ENCODE peak calls at places on chromosomes 12 and 14, in five cellular contexts. A is HFFc6, H is H9, E is tibial nerve, X is neural crest cell. M is an unnamed sample.
A peak's percentile ranks its signal among the peaks of the same experiment; 100 is the strongest.

GRCh38 chr12:46404225-46404631 is 31.7 kb upstream of the SLC38A2 start:
- DNase-seq in A (peak; percentile 52), H (no peak), E (no peak), X (no peak), M (no peak)

GRCh38 chr12:27193106-27193505 is 51.0 kb upstream of the STK38L start:
- DNase-seq in A (peak; percentile 70), H (no peak), E (no peak), X (no peak), M (no peak)

GRCh38 chr12:9662488-9662887 is 7.0 kb upstream of the CLEC2D start:
- DNase-seq in A (no peak), H (no peak), E (no peak), X (no peak), M (no peak)

GRCh38 chr14:93136009-93136408 is 20.3 kb upstream of the ITPK1 start:
- DNase-seq in A (no peak), H (no peak), E (no peak), X (no peak), M (no peak)

GRCh38 chr12:11879306-11879705 is 191.4 kb upstream of the BCL2L14 start:
- DNase-seq in A (no peak), H (no peak), E (no peak), X (no peak), M (no peak)

GRCh38 chr12:9331218-9331626 is 123.0 kb upstream of the PZP start:
- DNase-seq in A (peak; percentile 43), H (peak; percentile 87), E (peak; percentile 46), X (peak; percentile 77), M (peak; percentile 65)

GRCh38 chr12:53219116-53219955 is 12.3 kb upstream of the ITGB7 start:
- DNase-seq in A (no peak), H (peak; percentile 29), E (no peak), X (no peak), M (peak; percentile 35)

GRCh38 chr12:58302487-58303011 is 361.2 kb downstream of the ATP23 start:
- DNase-seq in A (no peak), H (no peak), E (no peak), X (no peak), M (no peak)

GRCh38 chr12:69405466-69405865 is 45.9 kb downstream of the YEATS4 start:
- DNase-seq in A (peak; percentile 92), H (no peak), E (no peak), X (no peak), M (no peak)

GRCh38 chr14:42930058-42930457 is 1323.4 kb downstream of the LRFN5 start:
- DNase-seq in A (no peak), H (peak; percentile 31), E (no peak), X (no peak), M (no peak)

GRCh38 chr12:113559466-113559865 is 87.8 kb upstream of the LHX5 start:
- DNase-seq in A (no peak), H (no peak), E (no peak), X (no peak), M (no peak)

GRCh38 chr12:17588968-17589367 is 501.0 kb downstream of the RERGL start:
- DNase-seq in A (no peak), H (peak; percentile 64), E (no peak), X (peak; percentile 22), M (no peak)

GRCh38 chr12:9636807-9637206 is 29.1 kb upstream of the KLRB1 start:
- DNase-seq in A (no peak), H (no peak), E (no peak), X (no peak), M (no peak)

GRCh38 chr12:22974865-22975264 is 349.9 kb downstream of the ETNK1 start:
- DNase-seq in A (peak; percentile 68), H (no peak), E (no peak), X (no peak), M (no peak)

GRCh38 chr12:5648692-5649338 is 216.9 kb downstream of the NTF3 start:
- DNase-seq in A (peak; percentile 9), H (peak; percentile 80), E (no peak), X (no peak), M (no peak)
- TF ChIP-seq CTCF in A (peak; percentile 73), H (peak; percentile 80), E (peak; percentile 39), X (peak; percentile 83), M (no peak)

GRCh38 chr14:69877492-69877891 is 1.7 kb upstream of the SMOC1 start:
- DNase-seq in A (no peak), H (no peak), E (no peak), X (no peak), M (no peak)
- TF ChIP-seq CTCF in A (peak; percentile 71), H (peak; percentile 79), E (no peak), X (peak; percentile 64), M (no peak)

DNA sequence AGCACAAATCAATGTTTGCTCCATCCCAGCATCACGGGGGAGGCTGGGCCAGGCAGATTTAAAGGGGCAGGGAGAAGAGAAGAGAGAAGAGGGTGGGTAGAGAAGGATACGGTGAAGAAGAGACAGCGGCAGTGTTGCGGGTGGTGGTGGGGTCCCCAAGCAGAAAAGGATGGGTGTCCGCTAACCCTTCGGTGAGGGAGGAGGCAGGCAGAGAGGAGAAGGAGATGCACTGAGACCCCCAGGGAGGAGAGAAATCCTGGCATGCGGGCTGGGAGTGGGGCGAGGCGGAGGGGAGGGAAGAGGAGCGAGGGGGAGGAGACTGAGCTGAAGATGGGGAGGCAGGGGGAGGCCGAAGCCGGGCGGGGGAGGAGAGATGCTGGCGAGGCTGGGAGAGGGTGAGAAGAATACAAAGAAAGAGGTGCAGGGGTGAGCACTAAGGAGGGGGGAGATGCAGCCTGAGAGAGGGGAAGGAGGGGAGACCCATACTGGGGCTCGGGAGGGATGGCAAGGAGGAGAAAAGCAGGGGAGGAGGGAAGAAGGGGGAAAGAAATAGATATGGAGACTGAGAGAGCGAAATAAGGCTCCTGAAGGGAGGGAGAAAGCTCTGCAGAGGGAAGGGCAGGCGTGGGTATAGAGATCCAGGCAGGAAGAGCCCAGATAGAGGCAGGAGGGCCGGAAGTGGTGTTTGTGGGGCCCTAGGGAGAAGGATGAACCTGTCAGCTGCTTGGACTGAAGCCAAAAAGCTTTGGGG is at the start of gene JPH4:
- DNase-seq in A (no peak), H (peak; percentile 68), E (no peak), X (no peak), M (no peak)
- TF ChIP-seq CTCF in A (no peak), H (no peak), E (no peak), X (no peak), M (no peak)

DNA sequence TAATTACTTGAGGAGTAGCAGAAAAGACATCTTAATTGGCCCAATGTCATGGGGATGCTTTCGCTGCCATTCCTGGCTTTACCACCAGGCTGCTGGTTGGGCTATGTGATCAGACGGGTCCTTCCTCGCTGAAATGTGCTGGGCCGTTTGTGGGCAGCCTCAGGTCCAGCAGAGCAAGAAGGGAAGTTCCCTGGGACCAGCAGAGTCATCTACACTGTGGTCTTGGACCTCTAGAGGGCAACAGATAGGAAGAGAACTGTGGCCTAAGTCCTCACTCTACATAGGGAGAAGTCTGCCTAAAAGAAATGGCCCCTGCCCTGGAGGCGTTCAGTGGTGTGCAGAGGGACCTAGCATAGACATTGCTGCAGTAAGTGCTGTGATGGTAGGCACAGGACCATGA is 10.9 kb downstream of the EVL start:
- DNase-seq in A (peak; percentile 41), H (peak; percentile 81), E (no peak), X (no peak), M (peak; percentile 39)
- TF ChIP-seq CTCF in A (peak; percentile 65), H (peak; percentile 64), E (peak; percentile 19), X (peak; percentile 27), M (peak; percentile 48)

DNA sequence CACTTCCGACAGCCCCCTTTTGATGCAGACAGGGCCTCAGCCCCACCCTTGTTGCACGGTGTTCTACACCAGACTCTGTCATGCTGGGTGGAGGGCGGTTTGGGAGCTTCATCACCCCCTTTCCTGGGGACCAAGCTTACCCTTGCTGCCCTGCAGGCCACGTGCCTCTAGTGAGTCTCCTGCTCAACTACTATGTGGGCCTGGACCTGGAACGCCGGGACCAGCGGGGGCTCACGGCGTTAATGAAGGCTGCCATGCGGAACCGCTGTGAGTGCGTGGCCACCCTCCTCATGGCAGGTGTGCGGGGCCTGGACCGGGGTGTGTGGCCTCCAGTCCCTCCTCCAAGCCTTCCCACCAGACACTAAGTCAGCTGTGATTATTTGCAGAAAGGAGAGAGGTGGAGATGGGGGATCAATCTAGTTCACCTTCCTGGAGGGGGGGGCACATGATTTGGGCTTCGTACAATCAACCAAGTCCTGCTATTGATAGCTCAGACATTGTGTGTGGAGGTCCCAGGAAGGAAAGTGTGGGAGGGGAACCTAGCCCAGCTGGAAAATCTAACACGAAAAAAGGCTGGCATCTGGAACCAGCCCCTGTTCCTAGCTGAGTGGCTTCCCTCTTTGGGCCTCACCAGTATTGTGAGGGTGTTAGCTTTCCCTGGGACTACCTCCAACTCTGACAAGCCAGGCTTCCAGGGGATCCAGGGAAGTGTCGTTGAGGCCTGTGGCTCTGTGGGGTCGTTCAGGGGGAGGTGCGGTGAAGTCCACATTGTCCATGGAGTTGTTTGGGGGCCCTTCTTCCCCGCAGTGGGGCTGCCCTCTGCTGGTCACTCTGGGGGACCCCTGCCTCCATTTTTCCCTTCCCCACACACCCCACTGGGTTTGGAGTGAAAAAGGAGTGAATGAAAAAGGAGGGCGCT is 1.6 kb downstream of the ANKRD33 start:
- DNase-seq in A (no peak), H (peak; percentile 44), E (no peak), X (no peak), M (no peak)
- TF ChIP-seq CTCF in A (peak; percentile 70), H (peak; percentile 60), E (no peak), X (peak; percentile 26), M (no peak)

GRCh38 chr12:21657336-21658077 is at the start of gene LDHB:
- DNase-seq in A (peak; percentile 84), H (peak; percentile 99), E (peak; percentile 91), X (peak; percentile 87), M (peak; percentile 65)

GRCh38 chr12:21655594-21655993 is 2.0 kb downstream of the LDHB start:
- DNase-seq in A (no peak), H (no peak), E (no peak), X (no peak), M (no peak)

GRCh38 chr12:21662122-21662792 is 4.6 kb upstream of the LDHB start:
- DNase-seq in A (no peak), H (no peak), E (no peak), X (no peak), M (no peak)

GRCh38 chr12:21656931-21657335 is 709 bp downstream of the LDHB start:
- DNase-seq in A (peak; percentile 16), H (peak; percentile 47), E (no peak), X (peak; percentile 16), M (no peak)

DNA sequence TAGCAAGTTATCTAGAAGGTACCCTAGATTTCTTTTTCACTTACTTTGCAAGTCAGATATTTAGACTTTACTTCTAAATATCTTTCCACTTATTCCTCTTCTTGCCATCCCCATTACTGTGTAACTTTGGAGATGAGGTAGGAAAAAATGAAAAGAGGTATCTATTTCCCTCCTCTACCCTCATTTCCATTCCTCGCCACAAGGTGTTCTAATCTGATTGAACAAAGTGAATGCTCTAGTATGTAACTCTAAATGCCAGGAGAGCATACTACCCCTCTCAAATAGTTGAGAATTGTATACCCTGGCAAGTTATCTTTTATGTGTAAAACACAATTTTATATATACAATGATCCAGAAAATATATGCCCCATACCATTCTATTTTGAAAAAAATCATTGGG is 1.7 kb upstream of the LDHB start:
- DNase-seq in A (no peak), H (no peak), E (no peak), X (no peak), M (no peak)
- TF ChIP-seq CTCF in A (peak; percentile 41), H (peak; percentile 50), E (no peak), X (peak; percentile 55), M (no peak)